ENCODE peak calls at places on chromosomes 11 and 22, in seven cellular contexts. S is right cardiac atrium, Y is A549, L is lower lobe of right lung, B is SJCRH30, M is body of pancreas, R is mucosa of descending colon. I is an unnamed sample.

GRCh38 chr11:121523581-121524232 is 70.9 kb upstream of the SORL1-AS1 start:
- DNase-seq in L (no peak), Y (no peak), M (no peak), S (no peak), B (no peak), R (no peak), I (no peak)

GRCh38 chr11:65422104-65422632 is 430 bp upstream of the NEAT1 start:
- DNase-seq in M (peak; percentile 98), Y (no peak), B (peak; percentile 94), L (peak; percentile 99), S (peak; percentile 99), R (peak; percentile 99), I (peak; percentile 97)

GRCh38 chr11:66112640-66113098 is 42.6 kb downstream of the PACS1 start:
- DNase-seq in Y (no peak), S (peak; percentile 79), L (no peak), B (no peak), M (no peak), R (no peak), I (no peak)

GRCh38 chr11:110022548-110022947 is 70.6 kb upstream of the ZC3H12C start:
- DNase-seq in L (no peak), Y (no peak), S (no peak), B (no peak), M (no peak), R (no peak), I (no peak)

GRCh38 chr11:36431429-36432092 is 78.5 kb downstream of the TRAF6 start:
- DNase-seq in Y (peak; percentile 95), M (no peak), S (no peak), L (no peak), R (no peak), B (peak; percentile 56), I (peak; percentile 92)

GRCh38 chr11:65796726-65797601 is 10.1 kb downstream of the OVOL1 start:
- DNase-seq in B (no peak), S (no peak), Y (no peak), M (no peak), R (no peak), L (no peak), I (no peak)

GRCh38 chr11:44978279-44978960 is 27.7 kb upstream of the TP53I11 start:
- DNase-seq in R (no peak), B (no peak), L (no peak), M (no peak), Y (no peak), S (no peak), I (no peak)

GRCh38 chr11:111707039-111707690 is 59.0 kb downstream of the PPP2R1B start:
- DNase-seq in L (no peak), M (peak; percentile 64), R (no peak), Y (no peak), B (peak; percentile 7), S (peak; percentile 86), I (no peak)

GRCh38 chr11:12893787-12894672 is 115.1 kb upstream of the RASSF10 start:
- DNase-seq in M (peak; percentile 84), R (peak; percentile 69), Y (peak; percentile 51), B (peak; percentile 72), L (peak; percentile 60), S (peak; percentile 79), I (no peak)

GRCh38 chr22:24244144-24244787 is 616 bp downstream of the GGT5 start:
- DNase-seq in R (no peak), B (peak; percentile 46), L (no peak), Y (no peak), S (peak; percentile 81), M (no peak), I (peak; percentile 45)

GRCh38 chr22:42688241-42688913 is 32.3 kb downstream of the A4GALT start:
- DNase-seq in L (peak; percentile 81), R (peak; percentile 65), B (peak; percentile 98), M (peak; percentile 74), Y (peak; percentile 33), S (peak; percentile 96), I (peak; percentile 89)

GRCh38 chr11:1388763-1389102 is 1.0 kb upstream of the BRSK2 start:
- DNase-seq in S (no peak), L (no peak), B (no peak), R (no peak), M (no peak), Y (no peak), I (no peak)

GRCh38 chr11:66292543-66293332 is 1.0 kb downstream of the TMEM151A start:
- DNase-seq in R (no peak), B (no peak), S (no peak), M (no peak), L (no peak), Y (no peak), I (no peak)

GRCh38 chr22:45544588-45545170 is 42.0 kb downstream of the FBLN1 start:
- DNase-seq in R (no peak), M (no peak), S (peak; percentile 65), Y (no peak), L (no peak), B (no peak), I (no peak)

GRCh38 chr11:118924591-118925585 is 838 bp downstream of the BCL9L start:
- DNase-seq in Y (no peak), M (peak; percentile 61), B (peak; percentile 61), S (peak; percentile 85), L (peak; percentile 71), R (peak; percentile 74), I (no peak)

GRCh38 chr11:33027233-33027632 is 11.6 kb downstream of the DEPDC7 start:
- DNase-seq in B (no peak), L (no peak), R (no peak), M (no peak), Y (no peak), S (no peak), I (no peak)

GRCh38 chr22:32752868-32753520 is 48.5 kb upstream of the TIMP3 start:
- DNase-seq in R (no peak), L (no peak), M (no peak), S (peak; percentile 66), Y (no peak), B (peak; percentile 41), I (no peak)

GRCh38 chr11:83112886-83113285 is 41.2 kb upstream of the RAB30 start:
- DNase-seq in L (no peak), M (no peak), S (no peak), B (no peak), R (no peak), Y (no peak), I (no peak)

GRCh38 chr11:123247498-123247799 is 52.4 kb upstream of the CLMP start:
- DNase-seq in Y (no peak), R (no peak), S (no peak), L (no peak), B (no peak), M (no peak), I (no peak)

GRCh38 chr22:42473484-42474193 is 41.4 kb upstream of the NFAM1 start:
- DNase-seq in S (no peak), B (peak; percentile 65), R (no peak), L (no peak), M (no peak), Y (peak; percentile 43), I (no peak)

GRCh38 chr11:67276821-67277230 is 10.6 kb downstream of the GRK2 start:
- DNase-seq in L (peak; percentile 73), B (peak; percentile 86), S (peak; percentile 81), Y (no peak), R (peak; percentile 76), M (no peak), I (no peak)

DNA sequence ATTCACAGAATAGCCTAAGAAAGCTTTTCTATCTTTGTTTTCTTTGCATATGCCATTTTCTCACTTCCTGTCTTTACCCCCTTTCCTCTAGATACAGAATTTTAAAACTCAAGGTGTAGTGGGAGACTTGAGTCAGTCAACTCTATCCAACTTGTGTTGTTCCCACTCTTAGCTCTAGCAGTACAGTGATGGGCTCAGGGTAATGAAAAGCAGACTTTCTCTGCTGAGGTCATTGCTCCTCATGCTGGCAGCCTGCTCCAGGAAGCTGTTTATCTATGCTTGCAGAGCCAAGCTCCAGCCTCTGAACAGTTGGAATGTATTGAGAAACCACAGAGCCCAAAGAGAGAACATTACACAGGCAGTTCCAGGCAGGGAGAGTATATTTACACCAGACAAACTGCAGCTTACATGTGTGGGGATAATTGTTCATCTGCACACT is 68.1 kb downstream of the CSTPP1 start:
- DNase-seq in L (peak; percentile 53), B (peak; percentile 71), S (peak; percentile 92), Y (no peak), M (peak; percentile 68), R (peak; percentile 47), I (no peak)
- H3K4me1 ChIP-seq in L (peaks cover 38% of the 10 kb centered on the region), B (peaks cover 12% of the 10 kb centered on the region), S (peaks cover 3% of the 10 kb centered on the region), Y (peaks cover 7% of the 10 kb centered on the region), M (peaks cover 26% of the 10 kb centered on the region), R (no peaks in the 10 kb centered on the region), I (no peaks in the 10 kb centered on the region)

DNA sequence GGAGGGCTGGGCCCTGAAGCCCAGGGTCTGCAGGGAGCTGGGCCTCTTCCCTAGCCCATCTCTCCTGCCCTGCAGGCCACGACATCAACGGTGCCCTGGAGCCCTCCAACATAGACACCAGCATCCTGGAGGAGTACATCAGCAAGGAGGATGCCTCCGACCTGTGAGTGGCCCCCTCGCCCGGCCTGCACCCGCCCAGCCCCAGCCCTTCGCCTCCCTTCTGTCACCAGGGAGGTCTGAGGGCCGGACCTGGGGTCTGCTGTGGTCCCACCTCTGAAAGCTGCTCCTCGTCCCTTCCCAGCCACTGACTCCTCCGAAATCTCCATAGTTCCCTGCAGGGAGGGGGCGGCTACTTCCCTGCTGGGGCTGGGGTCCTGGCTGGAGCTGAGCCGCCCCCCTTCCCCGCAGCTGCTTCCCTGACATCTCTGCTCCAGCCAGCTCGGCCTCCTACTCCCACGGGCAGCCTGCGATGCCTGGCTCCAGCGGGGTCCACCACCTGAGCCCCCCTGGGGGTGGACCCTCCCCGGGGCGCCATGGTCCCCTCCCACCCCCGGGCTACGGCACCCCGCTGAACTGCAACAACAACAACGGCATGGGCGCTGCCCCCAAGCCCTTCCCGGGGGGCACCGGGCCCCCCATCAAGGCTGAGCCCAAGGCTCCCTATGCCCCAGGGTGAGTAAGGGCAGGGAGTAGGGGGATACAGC is 13.3 kb downstream of the MYRF start:
- DNase-seq in R (no peak), Y (no peak), B (no peak), M (no peak), L (no peak), S (no peak), I (no peak)
- H3K4me3 ChIP-seq in R (no peak overlapping the region), Y (no peak overlapping the region), B (no peak overlapping the region), M (no peak overlapping the region), L (no peak overlapping the region), S (no peak overlapping the region), I (no peak overlapping the region)

GRCh38 chr11:50098186-50098725 is 65.6 kb downstream of the OR4C45 start:
- DNase-seq in S (no peak), Y (no peak), R (no peak), B (no peak), L (no peak), M (no peak), I (no peak)
- H3K9me3 ChIP-seq in S (no peaks in the 10 kb centered on the region), Y (no peaks in the 10 kb centered on the region), R (peaks cover 37% of the 10 kb centered on the region), B (no peaks in the 10 kb centered on the region), L (no peaks in the 10 kb centered on the region), M (no peaks in the 10 kb centered on the region), I (no peaks in the 10 kb centered on the region)

DNA sequence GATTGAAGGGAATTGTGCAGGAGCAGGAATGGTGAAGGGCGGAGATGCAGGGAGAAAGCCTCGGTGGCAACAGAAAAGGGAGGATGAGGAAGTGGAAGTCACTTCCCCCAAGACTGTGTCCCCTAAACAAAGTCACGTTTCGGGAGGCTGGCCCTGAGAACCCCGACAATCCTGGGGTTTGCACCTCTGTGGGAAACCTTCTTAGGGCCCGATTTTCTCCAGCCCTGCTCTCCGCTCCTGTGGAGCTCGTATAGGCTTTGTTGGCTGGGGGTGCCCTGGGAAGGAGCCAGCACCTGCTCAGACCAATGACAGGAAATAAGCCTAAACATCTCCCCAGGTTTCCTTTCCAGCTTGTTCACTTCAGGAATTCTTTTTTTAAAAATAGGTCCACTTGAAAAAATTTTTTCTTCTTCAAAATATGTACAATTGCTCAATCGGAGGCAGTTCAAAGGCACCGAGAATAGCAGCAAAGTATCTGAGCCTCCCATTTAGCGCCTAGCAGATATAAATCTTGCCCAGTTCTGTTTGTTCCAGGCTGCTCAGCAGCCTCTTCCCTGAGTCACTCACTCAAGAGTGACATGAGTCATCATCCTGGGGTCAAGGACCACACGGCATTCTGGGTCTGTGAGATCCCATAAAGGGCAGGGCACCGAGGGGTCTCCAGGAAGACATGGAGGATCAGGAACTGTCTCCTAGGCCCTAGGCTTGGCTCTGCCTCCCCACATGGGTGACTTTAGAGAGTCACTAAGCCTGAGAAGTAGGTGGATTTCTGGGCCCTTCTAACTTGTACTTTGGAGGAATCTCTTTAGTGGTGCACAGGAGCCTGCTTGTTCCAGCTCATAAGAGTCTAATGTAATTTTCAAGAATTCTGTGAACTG is 34.0 kb downstream of the IRAG1 start:
- DNase-seq in S (no peak), Y (peak; percentile 55), R (no peak), L (no peak), M (no peak), B (no peak), I (no peak)
- H3K4me1 ChIP-seq in S (peaks cover 20% of the 10 kb centered on the region), Y (peaks cover 58% of the 10 kb centered on the region), R (peaks cover 14% of the 10 kb centered on the region), L (peaks cover 61% of the 10 kb centered on the region), M (peaks cover 5% of the 10 kb centered on the region), B (no peaks in the 10 kb centered on the region), I (peaks cover 27% of the 10 kb centered on the region)

I was measured in RWPE2.